ENCODE peak calls at places on chromosomes 7 and 10, in five cellular contexts. G, P, Q, I and V are unnamed samples.

GRCh38 chr7:47293884-47294568 is 287.9 kb downstream of the TNS3 start:
- DNase-seq in Q (no peak), P (no peak), I (peak; percentile 49), G (no peak), V (no peak)

GRCh38 chr7:30682131-30683083 is at the start of gene CRHR2:
- DNase-seq in P (no peak), I (no peak), G (no peak), Q (no peak), V (peak; percentile 74)

GRCh38 chr10:27099916-27100799 is at the start of gene ANKRD26:
- DNase-seq in I (peak; percentile 98), P (peak; percentile 97), Q (peak; percentile 95), G (peak; percentile 92), V (peak; percentile 98)

GRCh38 chr7:24659505-24659904 is 86.3 kb downstream of the PALS2 start:
- DNase-seq in P (no peak), Q (no peak), I (no peak), G (no peak), V (no peak)

GRCh38 chr10:16828731-16829175 is 11.5 kb upstream of the RSU1 start:
- DNase-seq in Q (peak; percentile 67), I (peak; percentile 36), P (peak; percentile 87), G (no peak), V (no peak)

GRCh38 chr7:158255156-158255555 is 332.5 kb downstream of the PTPRN2 start:
- DNase-seq in I (peak; percentile 10), Q (no peak), G (no peak), P (no peak), V (no peak)

GRCh38 chr7:33673029-33673700 is 232.2 kb upstream of the BMPER start:
- DNase-seq in I (no peak), P (no peak), G (no peak), Q (no peak), V (no peak)

GRCh38 chr7:44378744-44379143 is 53.4 kb upstream of the CAMK2B start:
- DNase-seq in I (no peak), Q (peak; percentile 94), G (peak; percentile 23), P (peak; percentile 83), V (no peak)

GRCh38 chr10:62437696-62438095 is 63.5 kb downstream of the ZNF365 start:
- DNase-seq in G (peak; percentile 49), P (peak; percentile 88), I (no peak), Q (peak; percentile 69), V (peak; percentile 25)

GRCh38 chr10:50605280-50606270 is 18.2 kb downstream of the SGMS1 start:
- DNase-seq in I (no peak), Q (peak; percentile 97), P (peak; percentile 94), G (peak; percentile 87), V (no peak)

GRCh38 chr10:118698421-118698820 is 56.3 kb downstream of the CACUL1 start:
- DNase-seq in I (no peak), P (peak; percentile 71), G (no peak), Q (peak; percentile 67), V (no peak)

GRCh38 chr10:104678658-104679057 is 37.6 kb downstream of the SORCS3 start:
- DNase-seq in Q (no peak), G (no peak), P (no peak), I (no peak), V (no peak)

GRCh38 chr7:6170571-6171531 is 101.6 kb downstream of the CYTH3 start:
- DNase-seq in Q (no peak), G (no peak), I (no peak), P (no peak), V (no peak)

GRCh38 chr10:14564268-14564744 is 210.4 kb downstream of the FAM107B start:
- DNase-seq in I (no peak), Q (peak; percentile 49), G (no peak), P (no peak), V (no peak)

GRCh38 chr7:123682690-123683089 is 27.0 kb downstream of the LMOD2 start:
- DNase-seq in G (peak; percentile 38), P (peak; percentile 78), Q (peak; percentile 59), I (no peak), V (no peak)

GRCh38 chr10:103491729-103492364 is 1.7 kb upstream of the NEURL1 start:
- DNase-seq in Q (peak; percentile 88), G (peak; percentile 59), I (no peak), P (peak; percentile 78), V (peak; percentile 48)

GRCh38 chr7:158943713-158944112 is 87.4 kb downstream of the DYNC2I1 start:
- DNase-seq in P (no peak), I (no peak), Q (no peak), G (no peak), V (no peak)

GRCh38 chr10:60434418-60435046 is 44.9 kb upstream of the ANK3 start:
- DNase-seq in Q (peak; percentile 64), G (no peak), P (peak; percentile 80), I (peak; percentile 26), V (peak; percentile 26)

GRCh38 chr7:1944619-1945210 is 274.6 kb downstream of the ELFN1 start:
- DNase-seq in Q (no peak), P (no peak), I (no peak), G (no peak), V (no peak)

GRCh38 chr10:96578022-96578421 is 8.8 kb downstream of the TM9SF3 start:
- DNase-seq in P (no peak), G (no peak), Q (peak; percentile 4), I (no peak), V (no peak)

GRCh38 chr7:44698046-44698580 is 50.5 kb upstream of the ZMIZ2 start:
- DNase-seq in G (no peak), P (no peak), Q (no peak), I (no peak), V (no peak)

GRCh38 chr7:121473645-121474300 is 77.7 kb upstream of the FAM3C start:
- DNase-seq in G (no peak), P (peak; percentile 10), Q (no peak), I (no peak), V (no peak)

GRCh38 chr10:62196528-62196927 is 72.1 kb downstream of the RTKN2 start:
- DNase-seq in G (no peak), P (no peak), Q (no peak), I (no peak), V (no peak)

GRCh38 chr7:1569016-1569415 is 816 bp downstream of the PSMG3 start:
- DNase-seq in I (no peak), Q (no peak), G (no peak), P (peak; percentile 27), V (no peak)

GRCh38 chr10:105806-106205 is 29.4 kb upstream of the ZMYND11 start:
- DNase-seq in P (no peak), Q (no peak), G (no peak), I (no peak), V (no peak)

GRCh38 chr7:102260856-102261255 is 25.8 kb upstream of the SH2B2 start:
- DNase-seq in I (no peak), G (no peak), P (peak; percentile 65), Q (no peak), V (peak; percentile 37)

GRCh38 chr10:123287594-123288247 is 133.5 kb downstream of the BUB3 start:
- DNase-seq in Q (peak; percentile 99), I (no peak), G (no peak), P (peak; percentile 23), V (no peak)

GRCh38 chr10:123289432-123289831 is 135.2 kb downstream of the BUB3 start:
- DNase-seq in P (no peak), G (no peak), Q (no peak), I (no peak), V (no peak)

GRCh38 chr10:123278445-123278844 is 124.2 kb downstream of the BUB3 start:
- DNase-seq in Q (no peak), G (no peak), P (no peak), I (no peak), V (no peak)

GRCh38 chr10:123284022-123284421 is 129.8 kb downstream of the BUB3 start:
- DNase-seq in P (no peak), I (no peak), Q (peak; percentile 49), G (no peak), V (no peak)
- TF ChIP-seq CTCF in P (no peak), I (no peak), Q (peak; percentile 37), G (no peak), V (no peak)

GRCh38 chr7:100491192-100491578 is 7.5 kb downstream of the NYAP1 start:
- DNase-seq in I (no peak), Q (no peak), G (no peak), P (no peak), V (no peak)

GRCh38 chr7:100490483-100491191 is 6.9 kb downstream of the NYAP1 start:
- DNase-seq in Q (no peak), P (no peak), G (no peak), I (no peak), V (no peak)

GRCh38 chr7:100492738-100493475 is 9.2 kb downstream of the NYAP1 start:
- DNase-seq in G (no peak), Q (no peak), I (no peak), P (no peak), V (no peak)

GRCh38 chr7:100496509-100496908 is 12.8 kb downstream of the NYAP1 start:
- DNase-seq in I (no peak), G (no peak), Q (no peak), P (no peak), V (no peak)

GRCh38 chr7:100493476-100494264 is 9.9 kb downstream of the NYAP1 start:
- DNase-seq in Q (peak; percentile 22), P (peak; percentile 24), G (no peak), I (no peak), V (peak; percentile 77)
- TF ChIP-seq CTCF in Q (no peak), P (no peak), G (no peak), I (no peak), V (no peak)

GRCh38 chr7:35596061-35596460 is 98.9 kb downstream of the HERPUD2 start:
- DNase-seq in Q (peak; percentile 20), I (no peak), P (peak; percentile 70), G (no peak), V (no peak)

GRCh38 chr7:35588647-35589046 is 106.3 kb downstream of the HERPUD2 start:
- DNase-seq in Q (no peak), P (no peak), G (no peak), I (no peak), V (no peak)

GRCh38 chr7:35599642-35600041 is 95.3 kb downstream of the HERPUD2 start:
- DNase-seq in Q (no peak), P (no peak), G (no peak), I (no peak), V (no peak)

GRCh38 chr7:35599061-35599460 is 95.9 kb downstream of the HERPUD2 start:
- DNase-seq in G (no peak), P (no peak), I (no peak), Q (no peak), V (no peak)

DNA sequence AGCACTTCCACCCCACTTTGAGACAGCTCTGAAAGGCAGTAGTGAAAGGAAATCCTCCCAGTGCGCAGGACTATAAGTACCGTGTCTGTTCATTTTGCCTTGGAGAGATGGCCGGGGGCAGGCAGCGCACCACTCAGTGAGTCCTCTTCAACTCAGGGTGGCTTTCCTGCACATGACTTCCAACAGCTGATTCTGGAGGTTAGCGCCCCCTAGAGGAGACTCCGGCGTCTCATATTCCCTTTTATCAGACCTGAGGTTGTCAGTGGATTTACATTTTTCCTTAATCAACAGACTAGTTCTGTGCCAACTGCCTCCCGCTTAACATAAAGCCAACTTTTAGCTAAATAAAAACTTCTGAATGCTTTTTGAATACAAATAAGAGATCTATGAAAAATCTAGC is 101.0 kb downstream of the HERPUD2 start:
- DNase-seq in G (no peak), I (no peak), Q (no peak), P (no peak), V (peak; percentile 23)
- TF ChIP-seq CTCF in G (peak; percentile 4), I (no peak), Q (peak; percentile 23), P (peak; percentile 37), V (peak; percentile 31)

DNA sequence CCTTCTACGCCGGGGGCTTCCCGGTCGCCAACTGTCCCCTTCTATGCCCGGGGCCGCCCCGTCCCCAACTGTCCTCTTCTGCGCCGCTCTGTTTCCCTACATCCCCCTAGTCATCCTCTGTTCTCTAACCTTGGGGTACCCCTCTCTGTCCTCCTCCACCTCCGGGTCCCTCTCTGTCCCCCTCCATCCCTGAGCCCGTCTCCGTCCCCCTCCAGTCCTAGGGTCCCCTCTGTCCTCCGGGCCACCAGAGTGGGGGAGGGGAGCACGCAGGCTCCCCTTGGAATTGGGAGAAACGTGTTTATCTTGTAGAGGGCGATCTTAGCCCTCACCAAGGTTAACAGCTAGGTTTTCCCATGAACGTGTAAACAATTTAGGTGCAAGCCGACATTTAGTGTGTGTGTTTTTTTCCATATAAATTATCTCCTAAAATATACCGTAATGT is 861 bp upstream of the KLF6 start:
- DNase-seq in Q (peak; percentile 52), I (peak; percentile 45), G (no peak), P (peak; percentile 66), V (peak; percentile 42)
- TF ChIP-seq CTCF in Q (no peak), I (no peak), G (no peak), P (no peak), V (no peak)